ENCODE peak calls at places on chromosomes 4 and X, in nine cellular contexts. L is sciatic nerve; O is astrocyte of the spinal cord; T is activated T-helper 1 cell treated with anti-CD3 and anti-CD28 coated beads, Interleukin-12 subunit alpha, Interleukin-12 subunit beta, Interleukin-2, Interleukin-4 antibody, amounts not matched to agents 30 ng/mL and 10 ng/mL and 1 ng/mL, durations not matched to agents 14 hours and 24 hours and 36 hours; W is left cardiac atrium; E is SW480; V is progenitor cell of endocrine pancreas; M is aorta; N is fibroblast of mammary gland. G is an unnamed sample.

GRCh38 chr4:137310593-137311490 is 221.5 kb downstream of the PCDH18 start:
- DNase-seq in L (no peak), O (peak; percentile 94), T (no peak), W (no peak), E (no peak), V (no peak), M (no peak), N (peak; percentile 94), G (no peak)

GRCh38 chrX:100829730-100830129 is 9.5 kb downstream of the CSTF2 start:
- DNase-seq in L (no peak), O (peak; percentile 10), T (no peak), W (no peak), E (no peak), V (no peak), M (no peak), N (peak; percentile 28), G (peak; percentile 75)

GRCh38 chr4:108135549-108136209 is 33.1 kb downstream of the LEF1 start:
- DNase-seq in L (no peak), O (no peak), T (no peak), W (no peak), E (peak; percentile 11), V (no peak), M (no peak), N (no peak), G (no peak)

GRCh38 chrX:97400492-97400891 is 516.8 kb downstream of the RPA4 start:
- DNase-seq in L (no peak), O (no peak), T (no peak), W (no peak), E (no peak), V (no peak), M (no peak), N (peak; percentile 15), G (no peak)

GRCh38 chr4:108972613-108973283 is 209.9 kb upstream of the ETNPPL start:
- DNase-seq in L (no peak), O (no peak), T (peak; percentile 12), W (no peak), E (no peak), V (no peak), M (no peak), N (no peak), G (no peak)

GRCh38 chr4:153393397-153393796 is 48.9 kb downstream of the MND1 start:
- DNase-seq in L (no peak), O (peak; percentile 61), T (no peak), W (peak; percentile 30), E (no peak), V (no peak), M (peak; percentile 80), N (peak; percentile 74), G (no peak)

GRCh38 chr4:17997129-17997528 is 24.4 kb downstream of the LCORL start:
- DNase-seq in L (no peak), O (no peak), T (no peak), W (no peak), E (no peak), V (no peak), M (no peak), N (no peak), G (no peak)

GRCh38 chrX:49079489-49080428 is at the start of gene WDR45:
- DNase-seq in L (peak; percentile 82), O (peak; percentile 68), T (peak; percentile 68), W (peak; percentile 81), E (peak; percentile 74), V (no peak), M (peak; percentile 90), N (peak; percentile 60), G (peak; percentile 81)

GRCh38 chr4:74365761-74366160 is 816 bp downstream of the EREG start:
- DNase-seq in L (no peak), O (no peak), T (no peak), W (peak; percentile 36), E (peak; percentile 43), V (peak; percentile 14), M (peak; percentile 70), N (peak; percentile 27), G (no peak)

GRCh38 chr4:38322709-38323108 is 341.3 kb upstream of the KLF3 start:
- DNase-seq in L (peak; percentile 64), O (peak; percentile 90), T (no peak), W (peak; percentile 71), E (peak; percentile 55), V (no peak), M (peak; percentile 79), N (peak; percentile 92), G (no peak)

GRCh38 chrX:10597871-10598270 is 22.5 kb downstream of the MID1 start:
- DNase-seq in L (no peak), O (no peak), T (no peak), W (no peak), E (peak; percentile 46), V (no peak), M (no peak), N (peak; percentile 64), G (no peak)

GRCh38 chr4:93828332-93828829 is at the start of gene ATOH1:
- DNase-seq in L (peak; percentile 58), O (no peak), T (no peak), W (peak; percentile 26), E (peak; percentile 29), V (peak; percentile 37), M (peak; percentile 69), N (peak; percentile 2), G (no peak)

GRCh38 chrX:139121616-139122286 is 408.8 kb upstream of the F9 start:
- DNase-seq in L (no peak), O (no peak), T (no peak), W (no peak), E (no peak), V (no peak), M (no peak), N (no peak), G (no peak)

GRCh38 chr4:126708716-126709115 is 924.0 kb upstream of the INTU start:
- DNase-seq in L (no peak), O (no peak), T (no peak), W (no peak), E (no peak), V (no peak), M (no peak), N (no peak), G (no peak)

GRCh38 chr4:95387719-95388118 is 161.1 kb downstream of the UNC5C start:
- DNase-seq in L (no peak), O (no peak), T (no peak), W (no peak), E (no peak), V (no peak), M (no peak), N (no peak), G (no peak)

GRCh38 chr4:48329976-48330375 is 11.4 kb upstream of the SLAIN2 start:
- DNase-seq in L (no peak), O (peak; percentile 91), T (no peak), W (no peak), E (peak; percentile 68), V (no peak), M (no peak), N (peak; percentile 88), G (no peak)

GRCh38 chrX:66232296-66232695 is 68.2 kb downstream of the HEPH start:
- DNase-seq in L (no peak), O (no peak), T (no peak), W (no peak), E (no peak), V (no peak), M (no peak), N (no peak), G (no peak)

GRCh38 chr4:135575041-135575440 is 1373.5 kb upstream of the PABPC4L start:
- DNase-seq in L (no peak), O (no peak), T (no peak), W (no peak), E (no peak), V (no peak), M (no peak), N (no peak), G (no peak)

GRCh38 chr4:2781911-2782310 is 11.0 kb upstream of the SH3BP2 start:
- DNase-seq in L (no peak), O (no peak), T (no peak), W (no peak), E (no peak), V (no peak), M (peak; percentile 11), N (no peak), G (peak; percentile 37)

GRCh38 chrX:41118156-41118555 is 32.9 kb downstream of the USP9X start:
- DNase-seq in L (no peak), O (no peak), T (no peak), W (no peak), E (no peak), V (no peak), M (no peak), N (no peak), G (peak; percentile 64)

GRCh38 chrX:53684415-53685192 is 1.9 kb downstream of the HUWE1 start:
- DNase-seq in L (peak; percentile 93), O (no peak), T (no peak), W (no peak), E (no peak), V (no peak), M (peak; percentile 96), N (no peak), G (no peak)

GRCh38 chr4:128516568-128516967 is 229.0 kb upstream of the PGRMC2 start:
- DNase-seq in L (no peak), O (peak; percentile 51), T (no peak), W (no peak), E (no peak), V (no peak), M (no peak), N (peak; percentile 90), G (no peak)

GRCh38 chrX:43968347-43968746 is 4.8 kb downstream of the NDP start:
- DNase-seq in L (no peak), O (no peak), T (no peak), W (no peak), E (no peak), V (no peak), M (no peak), N (no peak), G (no peak)

GRCh38 chr4:95548738-95549245 is at the start of gene UNC5C:
- DNase-seq in L (peak; percentile 81), O (peak; percentile 64), T (no peak), W (peak; percentile 82), E (no peak), V (peak; percentile 63), M (peak; percentile 93), N (no peak), G (no peak)

GRCh38 chr4:81923140-81923539 is 450.7 kb downstream of the HNRNPD start:
- DNase-seq in L (no peak), O (no peak), T (no peak), W (no peak), E (no peak), V (no peak), M (no peak), N (no peak), G (no peak)

GRCh38 chrX:42697544-42697943 is 80.4 kb downstream of the PPP1R2C start:
- DNase-seq in L (no peak), O (no peak), T (no peak), W (no peak), E (no peak), V (no peak), M (no peak), N (no peak), G (no peak)

GRCh38 chrX:104432321-104432720 is 133.7 kb upstream of the IL1RAPL2 start:
- DNase-seq in L (no peak), O (no peak), T (no peak), W (no peak), E (no peak), V (no peak), M (no peak), N (no peak), G (no peak)

GRCh38 chr4:12881945-12882589 is 602.1 kb downstream of the RAB28 start:
- DNase-seq in L (no peak), O (no peak), T (no peak), W (no peak), E (no peak), V (no peak), M (no peak), N (no peak), G (no peak)

GRCh38 chr4:169557061-169557636 is 55.2 kb downstream of the NEK1 start:
- DNase-seq in L (no peak), O (peak; percentile 30), T (no peak), W (no peak), E (no peak), V (no peak), M (no peak), N (no peak), G (no peak)

GRCh38 chr4:96315815-96316214 is 475.9 kb downstream of the PDHA2 start:
- DNase-seq in L (no peak), O (no peak), T (no peak), W (no peak), E (no peak), V (no peak), M (no peak), N (no peak), G (no peak)

GRCh38 chr4:951186-951585 is 18.9 kb downstream of the TMEM175 start:
- DNase-seq in L (peak; percentile 43), O (no peak), T (no peak), W (no peak), E (no peak), V (no peak), M (peak; percentile 67), N (no peak), G (no peak)